ENCODE peak calls at places on chromosome 10, in six cellular contexts. T is thoracic aorta, Y is AG04450, C is HCT116, O is kidney, F is astrocyte of the spinal cord. X is an unnamed sample.

GRCh38 chr10:43683451-43684197 is 34.9 kb upstream of the ZNF32 start:
- DNase-seq in T (no peak), Y (no peak), C (no peak), O (no peak), F (no peak), X (no peak)

GRCh38 chr10:123427386-123427785 is 238.8 kb upstream of the GPR26 start:
- DNase-seq in T (no peak), Y (no peak), C (no peak), O (no peak), F (no peak), X (no peak)

GRCh38 chr10:95478935-95479334 is 82.2 kb downstream of the SORBS1 start:
- DNase-seq in T (no peak), Y (no peak), C (no peak), O (no peak), F (no peak), X (no peak)

GRCh38 chr10:99276848-99277486 is 41.3 kb upstream of the HPSE2 start:
- DNase-seq in T (no peak), Y (no peak), C (peak), O (no peak), F (peak), X (no peak)

GRCh38 chr10:22466763-22467334 is 121.6 kb downstream of the SPAG6 start:
- DNase-seq in T (no peak), Y (no peak), C (no peak), O (no peak), F (no peak), X (no peak)

GRCh38 chr10:115665549-115665948 is 572.4 kb downstream of the ATRNL1 start:
- DNase-seq in T (no peak), Y (no peak), C (no peak), O (no peak), F (no peak), X (no peak)

GRCh38 chr10:107900131-107900530 is 735.6 kb upstream of the SORCS1 start:
- DNase-seq in T (no peak), Y (no peak), C (no peak), O (no peak), F (no peak), X (no peak)

GRCh38 chr10:116815641-116816415 is 33.5 kb upstream of the ENO4 start:
- DNase-seq in T (no peak), Y (no peak), C (no peak), O (no peak), F (peak), X (no peak)

GRCh38 chr10:31947144-31947926 is 18.7 kb upstream of the ARHGAP12 start:
- DNase-seq in T (no peak), Y (peak), C (peak), O (no peak), F (peak), X (peak)

GRCh38 chr10:117931078-117931477 is 115.7 kb downstream of the RAB11FIP2 start:
- DNase-seq in T (no peak), Y (no peak), C (no peak), O (no peak), F (no peak), X (no peak)

GRCh38 chr10:42652860-42653259 is 14.5 kb upstream of the ZNF33B start:
- DNase-seq in T (no peak), Y (no peak), C (no peak), O (no peak), F (no peak), X (no peak)
- H3K4me3 ChIP-seq in T (no peak), Y (no peak), C (no peak), O (no peak), F (no peak), X (no peak)

GRCh38 chr10:37563715-37564108 is 293.7 kb downstream of the ZNF248 start:
- DNase-seq in T (no peak), Y (no peak), C (no peak), O (no peak), F (no peak), X (no peak)

GRCh38 chr10:37563107-37563714 is 294.2 kb downstream of the ZNF248 start:
- DNase-seq in T (no peak), Y (no peak), C (no peak), O (no peak), F (no peak), X (no peak)

GRCh38 chr10:37572206-37572605 is 285.2 kb downstream of the ZNF248 start:
- DNase-seq in T (no peak), Y (no peak), C (no peak), O (no peak), F (no peak), X (no peak)

GRCh38 chr10:37566336-37566735 is 291.1 kb downstream of the ZNF248 start:
- DNase-seq in T (no peak), Y (no peak), C (no peak), O (no peak), F (no peak), X (no peak)
- TF ChIP-seq CTCF in T (no peak), Y (no peak), C (no peak), O (no peak), F (no peak), X (no peak)

GRCh38 chr10:60138026-60138425 is 231.7 kb upstream of the CCDC6 start:
- DNase-seq in T (no peak), Y (no peak), C (no peak), O (no peak), F (no peak), X (no peak)

GRCh38 chr10:60139798-60140566 is 233.6 kb upstream of the CCDC6 start:
- DNase-seq in T (no peak), Y (peak), C (no peak), O (no peak), F (peak), X (peak)

GRCh38 chr10:60138842-60139241 is 232.5 kb upstream of the CCDC6 start:
- DNase-seq in T (no peak), Y (no peak), C (no peak), O (no peak), F (no peak), X (no peak)

GRCh38 chr10:60140681-60141632 is 234.6 kb upstream of the CCDC6 start:
- DNase-seq in T (no peak), Y (no peak), C (no peak), O (no peak), F (peak), X (no peak)

DNA sequence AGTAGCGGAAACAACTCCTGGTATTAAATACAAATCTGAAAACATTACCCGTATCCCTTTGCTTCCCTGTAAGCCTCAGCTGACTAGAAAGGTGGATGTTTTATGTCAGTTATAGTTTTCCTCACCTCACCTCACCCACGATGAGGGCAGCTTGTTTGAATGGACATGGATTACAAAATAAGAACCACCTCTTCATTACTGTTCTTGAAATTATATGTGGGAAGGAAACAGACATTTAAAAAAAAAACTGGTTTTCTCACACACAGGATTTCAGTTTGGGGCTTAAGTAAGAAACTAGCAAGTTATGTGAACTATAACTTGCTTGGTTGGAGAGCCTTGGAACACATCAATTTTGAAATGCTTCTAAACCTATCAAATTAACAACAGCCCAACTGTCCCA is 232.9 kb upstream of the CCDC6 start:
- DNase-seq in T (no peak), Y (no peak), C (no peak), O (no peak), F (no peak), X (no peak)
- H3K4me3 ChIP-seq in T (no peak), Y (no peak), C (no peak), O (peak), F (no peak), X (peak)

DNA sequence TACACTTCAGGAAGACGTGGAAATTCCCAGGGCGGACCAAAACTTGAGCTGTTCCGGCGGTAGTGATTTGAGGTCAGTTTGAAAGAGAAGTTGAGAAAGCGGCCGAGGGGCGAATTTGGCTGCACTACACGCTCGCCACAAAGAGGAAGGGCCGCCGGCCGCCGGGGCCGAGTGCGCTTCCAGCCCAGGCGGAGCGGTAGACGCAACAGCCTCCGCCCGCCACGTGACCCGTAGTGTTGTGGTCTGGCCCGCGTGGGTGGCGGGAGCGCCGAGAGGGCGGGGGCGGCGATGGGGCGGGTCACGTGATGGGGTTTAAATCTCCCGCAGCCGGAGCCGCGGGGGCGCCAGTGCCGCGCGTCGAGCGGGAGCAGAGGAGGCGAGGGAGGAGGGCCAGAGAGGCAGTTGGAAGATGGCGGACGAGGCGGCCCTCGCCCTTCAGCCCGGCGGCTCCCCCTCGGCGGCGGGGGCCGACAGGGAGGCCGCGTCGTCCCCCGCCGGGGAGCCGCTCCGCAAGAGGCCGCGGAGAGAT is at the start of gene SIRT1:
- DNase-seq in T (peak), Y (peak), C (peak), O (peak), F (peak), X (peak)
- TF ChIP-seq CTCF in T (no peak), Y (no peak), C (no peak), O (no peak), F (no peak), X (no peak)

DNA sequence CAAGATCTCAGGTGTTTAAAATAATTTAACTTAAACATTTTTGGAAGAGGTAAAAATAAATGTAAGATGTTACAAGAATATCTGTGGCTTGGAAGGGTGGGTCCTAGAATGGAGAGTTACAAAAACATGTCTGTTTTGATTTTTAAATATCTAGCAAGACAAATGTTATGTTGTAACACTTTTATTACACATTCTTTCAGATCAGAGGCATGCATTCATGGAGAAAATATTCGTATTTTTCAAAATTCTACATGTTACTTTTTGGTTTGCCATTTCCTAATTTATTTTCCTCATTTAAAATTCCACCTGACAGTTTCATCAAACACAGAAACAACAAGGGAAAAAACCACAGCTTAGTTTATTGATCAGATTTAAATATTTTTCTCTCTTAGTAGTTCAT is 10.0 kb downstream of the WBP1L start:
- DNase-seq in T (no peak), Y (no peak), C (no peak), O (no peak), F (no peak), X (no peak)
- H3K4me3 ChIP-seq in T (peak), Y (no peak), C (no peak), O (no peak), F (no peak), X (no peak)

GRCh38 chr10:77082601-77083252 is 554.9 kb downstream of the KCNMA1 start:
- DNase-seq in T (no peak), Y (no peak), C (no peak), O (no peak), F (no peak), X (no peak)
- TF ChIP-seq CTCF in T (no peak), Y (peak), C (peak), O (no peak), F (peak), X (peak)

GRCh38 chr10:105774881-105775280 is 1133.8 kb downstream of the SORCS3 start:
- DNase-seq in T (no peak), Y (no peak), C (no peak), O (no peak), F (no peak), X (no peak)
- H3K4me3 ChIP-seq in T (no peak), Y (no peak), C (no peak), O (no peak), F (no peak), X (no peak)

GRCh38 chr10:49005270-49005669 is 65.6 kb upstream of the LRRC18 start:
- DNase-seq in T (no peak), Y (no peak), C (no peak), O (no peak), F (no peak), X (no peak)
- TF ChIP-seq CTCF in T (no peak), Y (no peak), C (no peak), O (no peak), F (no peak), X (no peak)

GRCh38 chr10:62093863-62094291 is 174.8 kb downstream of the RTKN2 start:
- DNase-seq in T (no peak), Y (peak), C (no peak), O (no peak), F (peak), X (peak)

GRCh38 chr10:62095341-62096071 is 173.1 kb downstream of the RTKN2 start:
- DNase-seq in T (no peak), Y (no peak), C (no peak), O (no peak), F (peak), X (peak)

GRCh38 chr10:62096534-62096933 is 172.1 kb downstream of the RTKN2 start:
- DNase-seq in T (no peak), Y (no peak), C (no peak), O (no peak), F (no peak), X (no peak)

GRCh38 chr10:62087341-62087740 is 181.3 kb downstream of the RTKN2 start:
- DNase-seq in T (no peak), Y (no peak), C (no peak), O (no peak), F (no peak), X (no peak)

DNA sequence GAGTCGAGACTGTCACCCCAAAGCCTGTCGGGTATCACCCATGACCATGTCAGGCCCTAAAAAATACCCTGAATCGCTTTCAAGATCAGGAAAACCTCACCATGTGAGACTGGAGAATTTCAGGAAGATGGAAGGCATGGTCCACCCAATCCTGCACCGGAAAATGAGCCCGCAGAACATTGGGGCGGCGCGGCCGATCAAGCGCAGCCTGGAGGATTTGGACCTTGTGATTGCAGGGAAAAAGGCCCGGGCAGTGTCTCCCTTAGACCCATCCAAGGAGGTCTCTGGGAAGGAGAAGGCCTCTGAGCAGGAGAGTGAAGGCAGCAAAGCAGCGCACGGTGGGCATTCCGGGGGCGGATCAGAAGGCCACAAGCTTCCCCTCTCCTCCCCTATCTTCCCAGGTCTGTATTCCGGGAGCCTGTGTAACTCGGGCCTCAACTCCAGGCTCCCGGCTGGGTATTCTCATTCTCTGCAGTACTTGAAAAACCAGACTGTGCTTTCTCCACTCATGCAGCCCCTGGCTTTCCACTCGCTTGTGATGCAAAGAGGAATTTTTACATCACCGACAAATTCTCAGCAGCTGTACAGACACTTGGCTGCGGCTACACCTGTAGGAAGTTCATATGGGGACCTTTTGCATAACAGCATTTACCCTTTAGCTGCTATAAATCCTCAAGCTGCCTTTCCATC is 176.2 kb downstream of the RTKN2 start:
- DNase-seq in T (no peak), Y (no peak), C (no peak), O (no peak), F (no peak), X (no peak)
- H3K4me3 ChIP-seq in T (no peak), Y (no peak), C (no peak), O (no peak), F (no peak), X (no peak)